ENCODE peak calls at places on chromosome 18, in four cellular contexts. One of them, this sample, is unnamed.
A peak's percentile ranks its signal among the peaks of the same experiment; 100 is the strongest.

GRCh38 chr18:49399003-49399402 is 61.4 kb downstream of the DYM start:
- DNase-seq in right lobe of liver: no peak
- DNase-seq in activated T-cell treated with anti-CD3 and anti-CD28 coated beads, Interleukin-2, amount 50 U/mL, for 48 hours: no peak
- DNase-seq in HFF-Myc: peak; percentile 11
- DNase-seq in this sample: no peak

GRCh38 chr18:7950380-7951143 is 383.4 kb downstream of the PTPRM start:
- DNase-seq in right lobe of liver: no peak
- DNase-seq in activated T-cell treated with anti-CD3 and anti-CD28 coated beads, Interleukin-2, amount 50 U/mL, for 48 hours: no peak
- DNase-seq in HFF-Myc: peak; percentile 54
- DNase-seq in this sample: no peak

GRCh38 chr18:58788971-58789797 is 75.5 kb upstream of the ZNF532 start:
- DNase-seq in right lobe of liver: peak; percentile 51
- DNase-seq in activated T-cell treated with anti-CD3 and anti-CD28 coated beads, Interleukin-2, amount 50 U/mL, for 48 hours: no peak
- DNase-seq in HFF-Myc: peak; percentile 42
- DNase-seq in this sample: no peak

GRCh38 chr18:8139971-8140406 is 469.2 kb upstream of the RAB12 start:
- DNase-seq in right lobe of liver: no peak
- DNase-seq in activated T-cell treated with anti-CD3 and anti-CD28 coated beads, Interleukin-2, amount 50 U/mL, for 48 hours: no peak
- DNase-seq in HFF-Myc: no peak
- DNase-seq in this sample: no peak

GRCh38 chr18:1784113-1784512 is 787.2 kb downstream of the METTL4 start:
- DNase-seq in right lobe of liver: no peak
- DNase-seq in activated T-cell treated with anti-CD3 and anti-CD28 coated beads, Interleukin-2, amount 50 U/mL, for 48 hours: no peak
- DNase-seq in HFF-Myc: no peak
- DNase-seq in this sample: no peak

GRCh38 chr18:6004119-6004518 is 108.8 kb upstream of the TMEM200C start:
- DNase-seq in right lobe of liver: no peak
- DNase-seq in activated T-cell treated with anti-CD3 and anti-CD28 coated beads, Interleukin-2, amount 50 U/mL, for 48 hours: no peak
- DNase-seq in HFF-Myc: no peak
- DNase-seq in this sample: no peak

GRCh38 chr18:62790836-62791772 is 75.8 kb downstream of the PHLPP1 start:
- DNase-seq in right lobe of liver: no peak
- DNase-seq in activated T-cell treated with anti-CD3 and anti-CD28 coated beads, Interleukin-2, amount 50 U/mL, for 48 hours: no peak
- DNase-seq in HFF-Myc: no peak
- DNase-seq in this sample: no peak

GRCh38 chr18:39825485-39825884 is 2129.5 kb upstream of the PIK3C3 start:
- DNase-seq in right lobe of liver: no peak
- DNase-seq in activated T-cell treated with anti-CD3 and anti-CD28 coated beads, Interleukin-2, amount 50 U/mL, for 48 hours: no peak
- DNase-seq in HFF-Myc: no peak
- DNase-seq in this sample: no peak

GRCh38 chr18:2304378-2305175 is 266.7 kb downstream of the METTL4 start:
- DNase-seq in right lobe of liver: no peak
- DNase-seq in activated T-cell treated with anti-CD3 and anti-CD28 coated beads, Interleukin-2, amount 50 U/mL, for 48 hours: no peak
- DNase-seq in HFF-Myc: no peak
- DNase-seq in this sample: no peak

GRCh38 chr18:63311481-63312409 is 7.8 kb downstream of the BCL2 start:
- DNase-seq in right lobe of liver: no peak
- DNase-seq in activated T-cell treated with anti-CD3 and anti-CD28 coated beads, Interleukin-2, amount 50 U/mL, for 48 hours: no peak
- DNase-seq in HFF-Myc: no peak
- DNase-seq in this sample: no peak

GRCh38 chr18:8969639-8970378 is 132.7 kb upstream of the NDUFV2 start:
- DNase-seq in right lobe of liver: no peak
- DNase-seq in activated T-cell treated with anti-CD3 and anti-CD28 coated beads, Interleukin-2, amount 50 U/mL, for 48 hours: no peak
- DNase-seq in HFF-Myc: no peak
- DNase-seq in this sample: no peak

GRCh38 chr18:49878567-49878966 is 65.2 kb upstream of the ACAA2 start:
- DNase-seq in right lobe of liver: no peak
- DNase-seq in activated T-cell treated with anti-CD3 and anti-CD28 coated beads, Interleukin-2, amount 50 U/mL, for 48 hours: no peak
- DNase-seq in HFF-Myc: no peak
- DNase-seq in this sample: no peak

GRCh38 chr18:5073026-5073944 is 123.8 kb downstream of the AKAIN1 start:
- DNase-seq in right lobe of liver: no peak
- DNase-seq in activated T-cell treated with anti-CD3 and anti-CD28 coated beads, Interleukin-2, amount 50 U/mL, for 48 hours: no peak
- DNase-seq in HFF-Myc: no peak
- DNase-seq in this sample: peak; percentile 12

GRCh38 chr18:9838144-9838877 is 47.5 kb upstream of the TXNDC2 start:
- DNase-seq in right lobe of liver: no peak
- DNase-seq in activated T-cell treated with anti-CD3 and anti-CD28 coated beads, Interleukin-2, amount 50 U/mL, for 48 hours: no peak
- DNase-seq in HFF-Myc: no peak
- DNase-seq in this sample: no peak

GRCh38 chr18:55465313-55465712 is 122.7 kb downstream of the TCF4 start:
- DNase-seq in right lobe of liver: no peak
- DNase-seq in activated T-cell treated with anti-CD3 and anti-CD28 coated beads, Interleukin-2, amount 50 U/mL, for 48 hours: no peak
- DNase-seq in HFF-Myc: no peak
- DNase-seq in this sample: no peak

GRCh38 chr18:79528296-79528695 is 132.6 kb downstream of the NFATC1 start:
- DNase-seq in right lobe of liver: peak; percentile 28
- DNase-seq in activated T-cell treated with anti-CD3 and anti-CD28 coated beads, Interleukin-2, amount 50 U/mL, for 48 hours: no peak
- DNase-seq in HFF-Myc: no peak
- DNase-seq in this sample: no peak

GRCh38 chr18:6270791-6271216 is 143.9 kb downstream of the L3MBTL4 start:
- DNase-seq in right lobe of liver: no peak
- DNase-seq in activated T-cell treated with anti-CD3 and anti-CD28 coated beads, Interleukin-2, amount 50 U/mL, for 48 hours: no peak
- DNase-seq in HFF-Myc: no peak
- DNase-seq in this sample: no peak

GRCh38 chr18:32674491-32674890 is 98.3 kb downstream of the KLHL14 start:
- DNase-seq in right lobe of liver: no peak
- DNase-seq in activated T-cell treated with anti-CD3 and anti-CD28 coated beads, Interleukin-2, amount 50 U/mL, for 48 hours: no peak
- DNase-seq in HFF-Myc: no peak
- DNase-seq in this sample: no peak

GRCh38 chr18:5977022-5977421 is 81.7 kb upstream of the TMEM200C start:
- DNase-seq in right lobe of liver: no peak
- DNase-seq in activated T-cell treated with anti-CD3 and anti-CD28 coated beads, Interleukin-2, amount 50 U/mL, for 48 hours: no peak
- DNase-seq in HFF-Myc: no peak
- DNase-seq in this sample: no peak

GRCh38 chr18:47528343-47528742 is 276.9 kb upstream of the SKOR2 start:
- DNase-seq in right lobe of liver: no peak
- DNase-seq in activated T-cell treated with anti-CD3 and anti-CD28 coated beads, Interleukin-2, amount 50 U/mL, for 48 hours: no peak
- DNase-seq in HFF-Myc: no peak
- DNase-seq in this sample: no peak

GRCh38 chr18:48545690-48546365 is 7.0 kb downstream of the CTIF start:
- DNase-seq in right lobe of liver: no peak
- DNase-seq in activated T-cell treated with anti-CD3 and anti-CD28 coated beads, Interleukin-2, amount 50 U/mL, for 48 hours: no peak
- DNase-seq in HFF-Myc: no peak
- DNase-seq in this sample: no peak

GRCh38 chr18:66682855-66683322 is 79.0 kb upstream of the CDH19 start:
- DNase-seq in right lobe of liver: no peak
- DNase-seq in activated T-cell treated with anti-CD3 and anti-CD28 coated beads, Interleukin-2, amount 50 U/mL, for 48 hours: no peak
- DNase-seq in HFF-Myc: no peak
- DNase-seq in this sample: no peak

GRCh38 chr18:35026407-35027061 is 14.7 kb upstream of the MAPRE2 start:
- DNase-seq in right lobe of liver: no peak
- DNase-seq in activated T-cell treated with anti-CD3 and anti-CD28 coated beads, Interleukin-2, amount 50 U/mL, for 48 hours: no peak
- DNase-seq in HFF-Myc: no peak
- DNase-seq in this sample: no peak

GRCh38 chr18:77086656-77087390 is 45.8 kb downstream of the MBP start:
- DNase-seq in right lobe of liver: peak; percentile 79
- DNase-seq in activated T-cell treated with anti-CD3 and anti-CD28 coated beads, Interleukin-2, amount 50 U/mL, for 48 hours: peak; percentile 2
- DNase-seq in HFF-Myc: no peak
- DNase-seq in this sample: no peak

GRCh38 chr18:45734944-45735343 is 11.0 kb downstream of the SLC14A1 start:
- DNase-seq in right lobe of liver: no peak
- DNase-seq in activated T-cell treated with anti-CD3 and anti-CD28 coated beads, Interleukin-2, amount 50 U/mL, for 48 hours: no peak
- DNase-seq in HFF-Myc: no peak
- DNase-seq in this sample: no peak

GRCh38 chr18:31825772-31826171 is 65.1 kb upstream of the SLC25A52 start:
- DNase-seq in right lobe of liver: no peak
- DNase-seq in activated T-cell treated with anti-CD3 and anti-CD28 coated beads, Interleukin-2, amount 50 U/mL, for 48 hours: no peak
- DNase-seq in HFF-Myc: no peak
- DNase-seq in this sample: no peak

GRCh38 chr18:79528846-79529245 is 133.1 kb downstream of the NFATC1 start:
- DNase-seq in right lobe of liver: peak; percentile 68
- DNase-seq in activated T-cell treated with anti-CD3 and anti-CD28 coated beads, Interleukin-2, amount 50 U/mL, for 48 hours: peak; percentile 86
- DNase-seq in HFF-Myc: peak; percentile 36
- DNase-seq in this sample: peak; percentile 80

GRCh38 chr18:28086530-28087172 is 90.3 kb downstream of the CDH2 start:
- DNase-seq in right lobe of liver: peak; percentile 58
- DNase-seq in activated T-cell treated with anti-CD3 and anti-CD28 coated beads, Interleukin-2, amount 50 U/mL, for 48 hours: no peak
- DNase-seq in HFF-Myc: no peak
- DNase-seq in this sample: no peak

GRCh38 chr18:38025433-38026038 is 459.9 kb upstream of the CELF4 start:
- DNase-seq in right lobe of liver: no peak
- DNase-seq in activated T-cell treated with anti-CD3 and anti-CD28 coated beads, Interleukin-2, amount 50 U/mL, for 48 hours: no peak
- DNase-seq in HFF-Myc: no peak
- DNase-seq in this sample: no peak

GRCh38 chr18:417495-417894 is 83.0 kb downstream of the COLEC12 start:
- DNase-seq in right lobe of liver: no peak
- DNase-seq in activated T-cell treated with anti-CD3 and anti-CD28 coated beads, Interleukin-2, amount 50 U/mL, for 48 hours: no peak
- DNase-seq in HFF-Myc: no peak
- DNase-seq in this sample: no peak